ENCODE peak calls at places on chromosome 9, in seven cellular contexts. S is K562, Z is GM12891, N is SK-N-SH, D is HepG2, I is H1, U is GM12878. W is an unnamed sample.

GRCh38 chr9:36190388-36191289 is at the start of gene CLTA:
- DNase-seq in U (peak), S (peak), D (peak), N (peak), I (peak), Z (peak), W (peak)

GRCh38 chr9:34377402-34377741 is 674 bp upstream of the MYORG start:
- DNase-seq in S (peak), I (no peak), D (no peak), N (peak), U (no peak), Z (no peak), W (no peak)

GRCh38 chr9:88161144-88161543 is 22.9 kb upstream of the SPATA31C2 start:
- DNase-seq in U (no peak), D (no peak), Z (no peak), I (no peak), N (no peak), S (peak), W (no peak)

GRCh38 chr9:130857864-130858730 is 23.0 kb downstream of the ABL1 start:
- DNase-seq in D (no peak), Z (no peak), S (no peak), I (no peak), N (no peak), U (no peak), W (no peak)

GRCh38 chr9:114372971-114373591 is 14.7 kb downstream of the AKNA start:
- DNase-seq in I (no peak), N (no peak), U (peak), Z (peak), S (no peak), D (no peak), W (peak)

GRCh38 chr9:37028425-37029031 is 5.5 kb downstream of the PAX5 start:
- DNase-seq in N (no peak), S (no peak), D (no peak), Z (no peak), I (peak), U (no peak), W (no peak)

GRCh38 chr9:72812622-72813111 is 140.2 kb downstream of the ALDH1A1 start:
- DNase-seq in I (no peak), N (no peak), Z (no peak), U (no peak), D (no peak), S (no peak), W (no peak)

GRCh38 chr9:77212801-77213200 is 35.5 kb downstream of the VPS13A start:
- DNase-seq in D (no peak), U (no peak), Z (no peak), N (no peak), S (no peak), I (no peak), W (no peak)

GRCh38 chr9:116897181-116897580 is 210.1 kb downstream of the TRIM32 start:
- DNase-seq in I (no peak), U (no peak), N (no peak), Z (no peak), D (no peak), S (no peak), W (no peak)

GRCh38 chr9:77595426-77596051 is 52.6 kb downstream of the GNA14 start:
- DNase-seq in U (no peak), S (no peak), Z (no peak), N (peak), D (no peak), I (no peak), W (no peak)

GRCh38 chr9:74391816-74392215 is 105.3 kb upstream of the RORB start:
- DNase-seq in D (no peak), Z (no peak), U (no peak), N (no peak), I (no peak), S (no peak), W (no peak)

GRCh38 chr9:123735376-123735775 is 194.6 kb downstream of the DENND1A start:
- DNase-seq in N (no peak), U (no peak), I (no peak), S (no peak), D (no peak), Z (no peak), W (no peak)

GRCh38 chr9:94865599-94866456 is 139.3 kb downstream of the AOPEP start:
- DNase-seq in S (no peak), U (no peak), I (no peak), Z (no peak), N (peak), D (no peak), W (no peak)

GRCh38 chr9:12908910-12909309 is 134.1 kb downstream of the LURAP1L start:
- DNase-seq in D (no peak), S (no peak), U (no peak), N (no peak), Z (no peak), I (no peak), W (no peak)

GRCh38 chr9:112558476-112558875 is 71.8 kb downstream of the KIAA1958 start:
- DNase-seq in I (no peak), N (no peak), U (no peak), S (no peak), Z (no peak), D (no peak), W (no peak)

GRCh38 chr9:124685217-124685616 is 85.9 kb downstream of the NR6A1 start:
- DNase-seq in N (no peak), U (no peak), I (no peak), Z (no peak), D (no peak), S (no peak), W (no peak)

GRCh38 chr9:97387504-97387886 is 24.4 kb upstream of the TDRD7 start:
- DNase-seq in S (no peak), I (no peak), Z (no peak), U (no peak), N (no peak), D (no peak), W (no peak)

GRCh38 chr9:33165263-33166151 is 1.6 kb downstream of the B4GALT1 start:
- DNase-seq in I (no peak), Z (no peak), S (peak), D (peak), N (no peak), U (peak), W (no peak)

GRCh38 chr9:137480686-137481683 is 21.9 kb upstream of the NSMF start:
- DNase-seq in Z (no peak), D (no peak), I (no peak), U (no peak), N (no peak), S (no peak), W (no peak)

GRCh38 chr9:133031496-133031911 is 707 bp downstream of the GTF3C5 start:
- DNase-seq in I (no peak), Z (no peak), D (no peak), U (no peak), S (peak), N (no peak), W (no peak)

GRCh38 chr9:87427851-87428506 is 69.7 kb upstream of the DAPK1 start:
- DNase-seq in I (no peak), U (no peak), N (no peak), Z (no peak), D (no peak), S (no peak), W (no peak)

GRCh38 chr9:32456564-32456963 is 69.4 kb downstream of the RIGI start:
- DNase-seq in N (no peak), D (peak), S (no peak), Z (no peak), U (no peak), I (no peak), W (no peak)

GRCh38 chr9:18473551-18474279 is at the start of gene ADAMTSL1:
- DNase-seq in U (no peak), S (no peak), I (peak), D (no peak), Z (no peak), N (peak), W (no peak)

GRCh38 chr9:86660146-86660545 is 287.2 kb downstream of the GAS1 start:
- DNase-seq in N (no peak), D (no peak), Z (no peak), S (no peak), I (no peak), U (no peak), W (no peak)

GRCh38 chr9:100534401-100534800 is 43.5 kb upstream of the CAVIN4 start:
- DNase-seq in N (no peak), I (no peak), U (no peak), D (no peak), S (no peak), Z (no peak), W (no peak)

GRCh38 chr9:35566417-35566816 is 38.6 kb upstream of the TESK1 start:
- DNase-seq in U (no peak), N (no peak), Z (no peak), I (no peak), D (no peak), S (peak), W (no peak)

GRCh38 chr9:93061260-93061751 is 2.8 kb downstream of the SUSD3 start:
- DNase-seq in I (no peak), Z (no peak), U (no peak), S (no peak), D (no peak), N (no peak), W (no peak)

GRCh38 chr9:79980440-79980839 is 408.7 kb downstream of the TLE4 start:
- DNase-seq in U (no peak), S (no peak), I (no peak), Z (no peak), D (no peak), N (no peak), W (no peak)

GRCh38 chr9:113577525-113578261 is 114.2 kb downstream of the RGS3 start:
- DNase-seq in N (peak), S (no peak), I (no peak), D (no peak), U (no peak), Z (no peak), W (no peak)

GRCh38 chr9:93303806-93304573 is 120.1 kb downstream of the WNK2 start:
- DNase-seq in U (no peak), D (no peak), N (peak), Z (no peak), S (no peak), I (no peak), W (peak)

GRCh38 chr9:89096807-89097206 is 81.8 kb downstream of the SHC3 start:
- DNase-seq in Z (no peak), I (no peak), U (no peak), S (no peak), D (no peak), N (no peak), W (no peak)

GRCh38 chr9:134669556-134669955 is 28.0 kb downstream of the COL5A1 start:
- DNase-seq in N (no peak), D (no peak), Z (no peak), S (no peak), I (no peak), U (no peak), W (no peak)

GRCh38 chr9:69131682-69132081 is 42.4 kb upstream of the TJP2 start:
- DNase-seq in U (no peak), Z (no peak), S (no peak), D (peak), I (no peak), N (no peak), W (no peak)

GRCh38 chr9:94928271-94928670 is 201.8 kb downstream of the AOPEP start:
- DNase-seq in Z (no peak), S (no peak), I (no peak), N (peak), U (no peak), D (no peak), W (no peak)

GRCh38 chr9:134234001-134234660 is 69.8 kb upstream of the RNU6ATAC start:
- DNase-seq in S (no peak), Z (no peak), I (no peak), U (no peak), D (no peak), N (no peak), W (no peak)

GRCh38 chr9:87498816-87499454 is 1.3 kb downstream of the DAPK1 start:
- DNase-seq in I (no peak), D (no peak), Z (no peak), U (no peak), S (peak), N (peak), W (no peak)

GRCh38 chr9:14156046-14156445 is 157.9 kb downstream of the NFIB start:
- DNase-seq in S (no peak), D (no peak), Z (peak), I (no peak), N (no peak), U (peak), W (no peak)

DNA sequence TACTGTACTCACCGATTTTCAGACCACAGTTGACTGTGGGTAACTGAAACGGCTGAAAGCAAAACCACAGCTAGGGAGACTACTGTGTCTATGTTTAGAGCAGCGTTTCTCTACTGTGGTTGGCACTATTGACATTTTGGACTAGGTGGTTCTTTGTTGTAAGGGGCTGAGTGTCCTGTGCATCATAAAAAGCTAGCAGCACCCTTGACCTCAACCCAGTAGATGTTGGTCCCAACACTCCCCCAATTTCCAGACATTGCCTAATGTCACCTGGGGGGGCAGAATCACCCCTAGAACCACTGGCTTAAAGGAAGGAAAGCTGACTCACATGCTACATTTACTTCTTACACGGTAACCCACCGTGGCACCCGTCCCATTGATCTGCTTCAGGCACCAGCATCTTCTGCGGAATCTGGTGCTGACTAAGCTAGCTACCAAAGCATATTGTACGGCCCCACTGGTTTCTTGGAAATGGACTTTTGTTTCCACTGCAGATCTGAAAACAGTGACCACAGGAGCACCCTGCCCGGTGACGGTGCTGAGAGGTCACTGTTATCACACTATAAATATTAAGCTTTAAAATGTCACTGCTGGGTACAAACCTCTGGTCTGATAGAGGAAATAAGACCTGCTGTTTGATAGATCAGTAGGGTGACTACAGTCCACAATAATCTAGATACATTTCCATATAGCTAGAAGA is 151.5 kb downstream of the HSD17B3 start:
- DNase-seq in S (no peak), Z (peak), U (peak), D (no peak), N (no peak), I (no peak), W (no peak)
- TF ChIP-seq TAF1 in S (no peak), Z (no peak), U (no peak), D (no peak), N (no peak), I (no peak), W (no peak)

GRCh38 chr9:126514037-126514821 is 99.5 kb upstream of the LMX1B start:
- DNase-seq in N (peak), I (peak), D (no peak), U (no peak), Z (peak), S (peak), W (no peak)
- TF ChIP-seq POLR2AphosphoS5 in N (no peak), I (peak), D (no peak), U (no peak), Z (no peak), S (no peak), W (no peak)

GRCh38 chr9:132008871-132009812 is 70.5 kb downstream of the MED27 start:
- DNase-seq in Z (no peak), U (no peak), D (peak), S (no peak), I (no peak), N (no peak), W (no peak)
- TF ChIP-seq TAF1 in Z (no peak), U (no peak), D (no peak), S (no peak), I (no peak), N (no peak), W (no peak)

DNA sequence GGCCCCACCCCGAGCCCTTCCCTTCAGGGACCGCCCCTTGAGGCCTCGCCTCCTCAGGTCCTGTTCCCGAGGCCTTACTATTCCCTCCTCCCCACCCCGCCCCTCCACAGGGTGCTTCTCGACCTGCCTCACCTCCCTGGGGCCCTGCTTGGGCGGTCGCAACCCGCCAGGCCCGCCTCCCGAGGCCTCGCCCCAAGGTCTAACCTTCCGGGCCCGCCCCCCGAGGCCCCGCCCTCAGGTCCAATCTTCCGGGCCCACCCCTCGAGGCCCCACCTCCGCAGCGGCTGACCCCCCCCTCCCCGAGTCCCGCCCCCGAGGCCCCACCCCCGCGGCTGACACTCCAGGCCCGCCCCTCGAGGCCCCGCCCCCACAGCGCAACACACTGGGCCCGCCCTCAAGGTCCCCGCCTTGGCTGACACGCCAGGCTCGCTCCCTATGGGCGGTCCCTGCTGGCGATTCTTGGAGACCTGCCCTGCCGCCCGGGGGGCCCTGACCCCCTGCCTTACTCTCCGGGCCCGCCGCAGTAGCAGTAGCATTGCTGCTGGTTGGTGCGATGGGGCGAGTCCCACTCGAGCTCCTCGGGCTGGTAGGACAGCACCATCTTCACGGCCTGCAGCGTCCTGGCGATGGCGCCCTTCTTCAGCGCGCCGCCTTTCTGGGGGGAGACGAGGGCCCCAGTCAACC is 8.2 kb downstream of the PHF19 start:
- DNase-seq in U (peak), D (no peak), I (peak), Z (peak), S (peak), N (peak), W (peak)
- TF ChIP-seq POLR2AphosphoS5 in U (no peak), D (no peak), I (no peak), Z (no peak), S (no peak), N (no peak), W (no peak)

W was measured in GM12892.